ENCODE peak calls at places on chromosome 1, in nine cellular contexts. One of them, this sample, is unnamed.

GRCh38 chr1:150106331-150106730 is 38.8 kb downstream of the VPS45 start:
- ATAC-seq in CD4-positive, alpha-beta T cell: peak
- ATAC-seq in heart right ventricle: no peak
- ATAC-seq in body of pancreas: no peak
- ATAC-seq in stimulated activated naive CD8-positive, alpha-beta T cell treated with anti-CD3 and anti-CD28 coated beads, Interleukin-15, Interleukin-2, amounts not matched to agents 100 U/mL and 50 U/mL, for 24 hours: peak
- ATAC-seq in Right ventricle myocardium superior: no peak
- ATAC-seq in aorta: no peak
- ATAC-seq in A549: no peak
- ATAC-seq in upper lobe of right lung: no peak
- ATAC-seq in this sample: peak

GRCh38 chr1:153649137-153649866 is 9.2 kb upstream of the SNAPIN start:
- ATAC-seq in body of pancreas: peak
- ATAC-seq in A549: peak
- ATAC-seq in upper lobe of right lung: peak
- ATAC-seq in aorta: no peak
- ATAC-seq in CD4-positive, alpha-beta T cell: peak
- ATAC-seq in Right ventricle myocardium superior: peak
- ATAC-seq in heart right ventricle: no peak
- ATAC-seq in stimulated activated naive CD8-positive, alpha-beta T cell treated with anti-CD3 and anti-CD28 coated beads, Interleukin-15, Interleukin-2, amounts not matched to agents 100 U/mL and 50 U/mL, for 24 hours: peak
- ATAC-seq in this sample: peak

GRCh38 chr1:189149547-189150375 is 1327.9 kb downstream of the BRINP3 start:
- ATAC-seq in aorta: no peak
- ATAC-seq in stimulated activated naive CD8-positive, alpha-beta T cell treated with anti-CD3 and anti-CD28 coated beads, Interleukin-15, Interleukin-2, amounts not matched to agents 100 U/mL and 50 U/mL, for 24 hours: no peak
- ATAC-seq in body of pancreas: peak
- ATAC-seq in Right ventricle myocardium superior: no peak
- ATAC-seq in heart right ventricle: no peak
- ATAC-seq in CD4-positive, alpha-beta T cell: no peak
- ATAC-seq in upper lobe of right lung: peak
- ATAC-seq in A549: peak
- ATAC-seq in this sample: no peak

GRCh38 chr1:15825800-15826199 is 18.4 kb upstream of the UQCRHL start:
- ATAC-seq in upper lobe of right lung: peak
- ATAC-seq in Right ventricle myocardium superior: no peak
- ATAC-seq in heart right ventricle: peak
- ATAC-seq in body of pancreas: peak
- ATAC-seq in aorta: no peak
- ATAC-seq in A549: no peak
- ATAC-seq in CD4-positive, alpha-beta T cell: no peak
- ATAC-seq in stimulated activated naive CD8-positive, alpha-beta T cell treated with anti-CD3 and anti-CD28 coated beads, Interleukin-15, Interleukin-2, amounts not matched to agents 100 U/mL and 50 U/mL, for 24 hours: no peak
- ATAC-seq in this sample: no peak

GRCh38 chr1:202010042-202011015 is at the start of gene ELF3:
- ATAC-seq in CD4-positive, alpha-beta T cell: no peak
- ATAC-seq in A549: peak
- ATAC-seq in upper lobe of right lung: peak
- ATAC-seq in Right ventricle myocardium superior: peak
- ATAC-seq in body of pancreas: peak
- ATAC-seq in stimulated activated naive CD8-positive, alpha-beta T cell treated with anti-CD3 and anti-CD28 coated beads, Interleukin-15, Interleukin-2, amounts not matched to agents 100 U/mL and 50 U/mL, for 24 hours: peak
- ATAC-seq in aorta: peak
- ATAC-seq in heart right ventricle: peak
- ATAC-seq in this sample: peak

GRCh38 chr1:77068013-77068412 is 151.2 kb downstream of the PIGK start:
- ATAC-seq in stimulated activated naive CD8-positive, alpha-beta T cell treated with anti-CD3 and anti-CD28 coated beads, Interleukin-15, Interleukin-2, amounts not matched to agents 100 U/mL and 50 U/mL, for 24 hours: no peak
- ATAC-seq in Right ventricle myocardium superior: no peak
- ATAC-seq in heart right ventricle: no peak
- ATAC-seq in aorta: no peak
- ATAC-seq in CD4-positive, alpha-beta T cell: no peak
- ATAC-seq in A549: no peak
- ATAC-seq in body of pancreas: no peak
- ATAC-seq in upper lobe of right lung: no peak
- ATAC-seq in this sample: no peak

GRCh38 chr1:53350853-53351767 is 23.2 kb upstream of the LRP8 start:
- ATAC-seq in aorta: no peak
- ATAC-seq in CD4-positive, alpha-beta T cell: no peak
- ATAC-seq in heart right ventricle: no peak
- ATAC-seq in A549: peak
- ATAC-seq in Right ventricle myocardium superior: no peak
- ATAC-seq in body of pancreas: no peak
- ATAC-seq in stimulated activated naive CD8-positive, alpha-beta T cell treated with anti-CD3 and anti-CD28 coated beads, Interleukin-15, Interleukin-2, amounts not matched to agents 100 U/mL and 50 U/mL, for 24 hours: no peak
- ATAC-seq in upper lobe of right lung: no peak
- ATAC-seq in this sample: no peak

GRCh38 chr1:219582310-219582709 is 30.6 kb downstream of the ZC3H11B start:
- ATAC-seq in CD4-positive, alpha-beta T cell: no peak
- ATAC-seq in Right ventricle myocardium superior: peak
- ATAC-seq in upper lobe of right lung: no peak
- ATAC-seq in heart right ventricle: peak
- ATAC-seq in aorta: no peak
- ATAC-seq in body of pancreas: no peak
- ATAC-seq in A549: no peak
- ATAC-seq in stimulated activated naive CD8-positive, alpha-beta T cell treated with anti-CD3 and anti-CD28 coated beads, Interleukin-15, Interleukin-2, amounts not matched to agents 100 U/mL and 50 U/mL, for 24 hours: no peak
- ATAC-seq in this sample: no peak

GRCh38 chr1:53325326-53326087 is 2.4 kb downstream of the LRP8 start:
- ATAC-seq in CD4-positive, alpha-beta T cell: no peak
- ATAC-seq in aorta: no peak
- ATAC-seq in heart right ventricle: peak
- ATAC-seq in body of pancreas: no peak
- ATAC-seq in A549: no peak
- ATAC-seq in stimulated activated naive CD8-positive, alpha-beta T cell treated with anti-CD3 and anti-CD28 coated beads, Interleukin-15, Interleukin-2, amounts not matched to agents 100 U/mL and 50 U/mL, for 24 hours: no peak
- ATAC-seq in upper lobe of right lung: no peak
- ATAC-seq in Right ventricle myocardium superior: peak
- ATAC-seq in this sample: no peak

GRCh38 chr1:229412056-229412455 is 21.8 kb downstream of the ACTA1 start:
- ATAC-seq in body of pancreas: no peak
- ATAC-seq in aorta: no peak
- ATAC-seq in upper lobe of right lung: peak
- ATAC-seq in stimulated activated naive CD8-positive, alpha-beta T cell treated with anti-CD3 and anti-CD28 coated beads, Interleukin-15, Interleukin-2, amounts not matched to agents 100 U/mL and 50 U/mL, for 24 hours: no peak
- ATAC-seq in A549: peak
- ATAC-seq in heart right ventricle: no peak
- ATAC-seq in CD4-positive, alpha-beta T cell: no peak
- ATAC-seq in Right ventricle myocardium superior: no peak
- ATAC-seq in this sample: no peak

GRCh38 chr1:31272369-31272768 is 24.2 kb downstream of the SNRNP40 start:
- ATAC-seq in aorta: no peak
- ATAC-seq in body of pancreas: no peak
- ATAC-seq in Right ventricle myocardium superior: no peak
- ATAC-seq in A549: no peak
- ATAC-seq in heart right ventricle: no peak
- ATAC-seq in upper lobe of right lung: no peak
- ATAC-seq in stimulated activated naive CD8-positive, alpha-beta T cell treated with anti-CD3 and anti-CD28 coated beads, Interleukin-15, Interleukin-2, amounts not matched to agents 100 U/mL and 50 U/mL, for 24 hours: no peak
- ATAC-seq in CD4-positive, alpha-beta T cell: no peak
- ATAC-seq in this sample: no peak

GRCh38 chr1:44339731-44340130 is 15.3 kb downstream of the ERI3 start:
- ATAC-seq in CD4-positive, alpha-beta T cell: no peak
- ATAC-seq in stimulated activated naive CD8-positive, alpha-beta T cell treated with anti-CD3 and anti-CD28 coated beads, Interleukin-15, Interleukin-2, amounts not matched to agents 100 U/mL and 50 U/mL, for 24 hours: no peak
- ATAC-seq in heart right ventricle: no peak
- ATAC-seq in aorta: no peak
- ATAC-seq in Right ventricle myocardium superior: no peak
- ATAC-seq in A549: no peak
- ATAC-seq in body of pancreas: no peak
- ATAC-seq in upper lobe of right lung: no peak
- ATAC-seq in this sample: no peak

GRCh38 chr1:53183277-53183990 is 13.2 kb upstream of the CPT2 start:
- ATAC-seq in stimulated activated naive CD8-positive, alpha-beta T cell treated with anti-CD3 and anti-CD28 coated beads, Interleukin-15, Interleukin-2, amounts not matched to agents 100 U/mL and 50 U/mL, for 24 hours: no peak
- ATAC-seq in Right ventricle myocardium superior: peak
- ATAC-seq in aorta: peak
- ATAC-seq in body of pancreas: peak
- ATAC-seq in CD4-positive, alpha-beta T cell: no peak
- ATAC-seq in A549: no peak
- ATAC-seq in upper lobe of right lung: peak
- ATAC-seq in heart right ventricle: no peak
- ATAC-seq in this sample: no peak

GRCh38 chr1:168623003-168623828 is 46.8 kb downstream of the XCL1 start:
- ATAC-seq in aorta: peak
- ATAC-seq in stimulated activated naive CD8-positive, alpha-beta T cell treated with anti-CD3 and anti-CD28 coated beads, Interleukin-15, Interleukin-2, amounts not matched to agents 100 U/mL and 50 U/mL, for 24 hours: peak
- ATAC-seq in Right ventricle myocardium superior: peak
- ATAC-seq in upper lobe of right lung: peak
- ATAC-seq in heart right ventricle: peak
- ATAC-seq in CD4-positive, alpha-beta T cell: no peak
- ATAC-seq in A549: peak
- ATAC-seq in body of pancreas: peak
- ATAC-seq in this sample: no peak

GRCh38 chr1:20696397-20697333 is 21.1 kb downstream of the KIF17 start:
- ATAC-seq in CD4-positive, alpha-beta T cell: peak
- ATAC-seq in A549: peak
- ATAC-seq in body of pancreas: peak
- ATAC-seq in stimulated activated naive CD8-positive, alpha-beta T cell treated with anti-CD3 and anti-CD28 coated beads, Interleukin-15, Interleukin-2, amounts not matched to agents 100 U/mL and 50 U/mL, for 24 hours: peak
- ATAC-seq in upper lobe of right lung: peak
- ATAC-seq in heart right ventricle: peak
- ATAC-seq in aorta: peak
- ATAC-seq in Right ventricle myocardium superior: peak
- ATAC-seq in this sample: peak

GRCh38 chr1:198003468-198003867 is 86.3 kb downstream of the LHX9 start:
- ATAC-seq in stimulated activated naive CD8-positive, alpha-beta T cell treated with anti-CD3 and anti-CD28 coated beads, Interleukin-15, Interleukin-2, amounts not matched to agents 100 U/mL and 50 U/mL, for 24 hours: no peak
- ATAC-seq in Right ventricle myocardium superior: no peak
- ATAC-seq in body of pancreas: peak
- ATAC-seq in aorta: no peak
- ATAC-seq in A549: no peak
- ATAC-seq in CD4-positive, alpha-beta T cell: no peak
- ATAC-seq in heart right ventricle: no peak
- ATAC-seq in upper lobe of right lung: peak
- ATAC-seq in this sample: no peak

This sample was measured in activated T-helper 17 cell treated with anti-CD3 and anti-CD28 coated beads, Interleukin-2, amount 50 U/mL, for 72 hours.